ENCODE peak calls at places on chromosomes 4 and X, in ten cellular contexts. U is colonic mucosa, X is suprapubic skin, A is Calu3, I is GM10248, Z is tibial nerve, F is GM23338, L is fibroblast of pulmonary artery, B is astrocyte of the spinal cord, W is SK-N-SH. M is an unnamed sample.

GRCh38 chr4:10180927-10181744 is 64.5 kb upstream of the WDR1 start:
- DNase-seq in U (no peak), X (no peak), A (no peak), I (peak), Z (no peak), F (no peak), L (peak), B (no peak), W (no peak), M (no peak)

GRCh38 chr4:119131160-119131559 is 4.5 kb upstream of the MYOZ2 start:
- DNase-seq in U (no peak), X (no peak), A (no peak), I (no peak), Z (no peak), F (no peak), L (no peak), B (no peak), W (no peak), M (no peak)

GRCh38 chr4:123643691-123644090 is 247.1 kb downstream of the SPRY1 start:
- DNase-seq in U (no peak), X (no peak), A (no peak), I (no peak), Z (no peak), F (peak), L (no peak), B (no peak), W (no peak), M (no peak)

GRCh38 chr4:182600093-182600492 is 317.1 kb downstream of the DCTD start:
- DNase-seq in U (no peak), X (no peak), A (no peak), I (no peak), Z (no peak), F (no peak), L (no peak), B (no peak), W (peak), M (no peak)

GRCh38 chr4:181475781-181476180 is 767.4 kb upstream of the TENM3 start:
- DNase-seq in U (no peak), X (no peak), A (no peak), I (no peak), Z (no peak), F (peak), L (no peak), B (peak), W (no peak), M (no peak)

GRCh38 chr4:35725131-35725530 is 519.2 kb downstream of the ARAP2 start:
- DNase-seq in U (no peak), X (no peak), A (no peak), I (no peak), Z (no peak), F (peak), L (no peak), B (no peak), W (peak), M (no peak)

GRCh38 chrX:119573840-119574393 is 446 bp upstream of the UBE2A start:
- DNase-seq in U (peak), X (no peak), A (no peak), I (peak), Z (peak), F (peak), L (peak), B (peak), W (peak), M (no peak)

GRCh38 chr4:124941267-124941666 is 228.7 kb upstream of the ANKRD50 start:
- DNase-seq in U (no peak), X (no peak), A (no peak), I (no peak), Z (no peak), F (no peak), L (no peak), B (peak), W (no peak), M (no peak)

GRCh38 chr4:5573965-5574364 is 134.4 kb downstream of the EVC2 start:
- DNase-seq in U (no peak), X (no peak), A (no peak), I (no peak), Z (no peak), F (no peak), L (no peak), B (no peak), W (no peak), M (no peak)

GRCh38 chr4:143667461-143667860 is 33.0 kb downstream of the FREM3 start:
- DNase-seq in U (peak), X (no peak), A (no peak), I (no peak), Z (peak), F (no peak), L (peak), B (peak), W (peak), M (no peak)

GRCh38 chrX:142089193-142089592 is 115.9 kb downstream of the MAGEC2 start:
- DNase-seq in U (no peak), X (no peak), A (no peak), I (no peak), Z (no peak), F (peak), L (peak), B (peak), W (peak), M (no peak)

GRCh38 chr4:70902577-70903281 is 560 bp downstream of the MOB1B start:
- DNase-seq in U (peak), X (no peak), A (no peak), I (peak), Z (peak), F (peak), L (peak), B (peak), W (no peak), M (peak)

GRCh38 chrX:144075432-144075831 is 191.6 kb downstream of the UBE2NL start:
- DNase-seq in U (no peak), X (no peak), A (no peak), I (no peak), Z (no peak), F (no peak), L (no peak), B (no peak), W (no peak), M (no peak)
- TF ChIP-seq CTCF in U (no peak), X (no peak), A (no peak), I (no peak), Z (no peak), F (no peak), L (no peak), B (no peak), W (no peak), M (no peak)

DNA sequence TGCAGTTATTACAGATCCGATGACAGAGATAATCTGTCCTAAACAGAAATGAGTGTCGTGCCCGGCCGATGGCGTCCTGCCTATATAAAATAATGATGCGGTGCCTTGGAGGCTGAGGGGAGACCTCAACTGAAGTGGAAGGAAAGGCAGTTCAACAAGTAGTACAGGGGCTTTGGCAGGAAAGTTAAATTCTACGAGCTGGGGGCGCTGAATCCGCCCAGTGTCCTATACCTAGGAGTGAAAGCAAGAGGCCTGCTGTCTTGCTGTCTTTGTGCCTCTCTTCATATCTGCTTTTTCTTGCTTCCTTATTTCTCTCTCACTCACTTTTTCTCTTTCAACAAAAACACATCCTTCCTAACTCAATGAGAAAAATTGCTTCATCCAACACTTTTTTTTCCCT is 82.2 kb upstream of the PRPS2 start:
- DNase-seq in U (no peak), X (no peak), A (no peak), I (no peak), Z (no peak), F (no peak), L (no peak), B (no peak), W (no peak), M (no peak)
- TF ChIP-seq CTCF in U (no peak), X (no peak), A (no peak), I (no peak), Z (no peak), F (no peak), L (no peak), B (no peak), W (no peak), M (no peak)

DNA sequence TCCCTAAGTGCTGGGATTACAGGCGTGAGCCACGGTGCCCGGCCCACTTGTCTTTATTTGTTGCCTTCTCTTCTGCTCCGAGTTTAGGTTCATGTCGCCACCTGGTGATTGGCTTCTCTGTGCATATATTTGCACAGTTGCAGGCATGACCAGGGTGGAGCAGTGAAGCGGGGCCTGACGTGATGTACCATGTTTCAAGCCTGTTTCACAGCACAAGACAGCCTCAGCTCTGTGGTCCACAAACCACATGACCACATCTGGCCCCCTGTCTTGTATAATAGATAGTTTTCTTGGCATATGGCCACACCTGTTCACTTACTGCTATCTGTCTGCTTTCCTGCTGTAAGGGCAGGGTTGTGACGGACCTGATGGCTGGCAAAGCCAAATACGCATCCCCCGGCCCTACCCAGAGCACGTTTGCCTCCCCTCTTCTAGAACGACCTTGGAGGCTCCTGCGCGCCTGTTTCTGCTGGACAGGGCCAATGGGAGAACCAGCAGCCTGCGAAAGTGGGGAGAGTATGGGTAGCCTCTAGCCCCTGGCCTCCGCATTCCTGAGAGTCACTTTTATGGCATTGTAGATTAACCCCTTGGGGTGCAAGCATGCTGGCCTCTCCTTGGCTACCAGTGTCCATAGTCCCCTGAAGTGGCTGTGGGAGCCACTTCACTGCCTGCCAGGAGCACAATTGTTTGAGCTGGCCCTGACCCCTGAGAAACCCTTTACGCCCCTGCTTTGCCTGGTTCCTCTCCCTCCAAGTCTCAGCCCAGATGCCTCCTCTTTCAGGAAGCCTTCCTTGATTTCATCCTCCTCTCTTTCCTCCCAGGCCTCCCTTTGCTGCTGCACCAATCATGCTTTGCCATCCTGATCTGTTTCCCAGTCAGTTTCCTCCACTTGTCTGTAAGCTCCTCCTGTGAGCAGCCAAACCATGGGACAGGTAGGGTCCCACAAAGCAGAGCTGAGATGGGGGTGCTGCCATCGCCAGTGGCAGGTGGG is 6.0 kb upstream of the SH3TC1 start:
- DNase-seq in U (peak), X (no peak), A (peak), I (peak), Z (peak), F (no peak), L (peak), B (peak), W (peak), M (no peak)
- TF ChIP-seq CTCF in U (peak), X (peak), A (no peak), I (peak), Z (peak), F (peak), L (peak), B (peak), W (peak), M (no peak)

GRCh38 chr4:38173935-38174334 is 213.7 kb downstream of the PTTG2 start:
- DNase-seq in U (no peak), X (no peak), A (no peak), I (no peak), Z (no peak), F (no peak), L (no peak), B (no peak), W (no peak), M (no peak)
- TF ChIP-seq CTCF in U (no peak), X (no peak), A (no peak), I (no peak), Z (no peak), F (no peak), L (no peak), B (no peak), W (no peak), M (no peak)

GRCh38 chr4:2008921-2009650 is at the start of gene NELFA:
- DNase-seq in U (peak), X (peak), A (peak), I (peak), Z (peak), F (peak), L (peak), B (peak), W (peak), M (peak)
- TF ChIP-seq CTCF in U (peak), X (peak), A (no peak), I (no peak), Z (peak), F (peak), L (peak), B (no peak), W (no peak), M (peak)

GRCh38 chrX:107777536-107777832 is at the start of gene NCBP2L:
- DNase-seq in U (no peak), X (no peak), A (no peak), I (no peak), Z (no peak), F (no peak), L (no peak), B (no peak), W (no peak), M (no peak)
- TF ChIP-seq CTCF in U (no peak), X (no peak), A (peak), I (no peak), Z (no peak), F (no peak), L (no peak), B (no peak), W (no peak), M (peak)